ENCODE peak calls at places on chromosomes 16 and 17, in four cellular contexts. W is osteocyte; K is activated CD8-positive, alpha-beta T cell treated with anti-CD3 and anti-CD28 coated beads for 36 hours; J is BE2C. X is an unnamed sample.

GRCh38 chr17:30084773-30085172 is 31.8 kb upstream of the NSRP1 start:
- DNase-seq in J (no peak), K (no peak), W (no peak), X (no peak)

GRCh38 chr17:45270828-45271418 is 9.0 kb upstream of the SPATA32 start:
- DNase-seq in W (no peak), K (peak), J (peak), X (peak)

GRCh38 chr17:13740692-13741091 is 139.0 kb upstream of the HS3ST3A1 start:
- DNase-seq in W (no peak), J (no peak), K (no peak), X (no peak)

GRCh38 chr16:9703731-9704130 is 478.5 kb downstream of the GRIN2A start:
- DNase-seq in J (no peak), W (no peak), K (no peak), X (no peak)

GRCh38 chr17:63382826-63383225 is 63.3 kb downstream of the CYB561 start:
- DNase-seq in K (no peak), W (no peak), J (no peak), X (no peak)

GRCh38 chr17:42182927-42183734 is 2.1 kb downstream of the HCRT start:
- DNase-seq in J (no peak), K (no peak), W (no peak), X (no peak)

GRCh38 chr17:37576281-37576680 is 32.9 kb downstream of the SYNRG start:
- DNase-seq in W (no peak), K (no peak), J (no peak), X (no peak)

GRCh38 chr17:63042443-63042842 is 76.4 kb downstream of the TANC2 start:
- DNase-seq in K (no peak), J (no peak), W (no peak), X (no peak)

GRCh38 chr16:11835891-11836652 is 15.3 kb downstream of the RSL1D1 start:
- DNase-seq in W (no peak), K (no peak), J (no peak), X (no peak)

GRCh38 chr16:14024300-14024699 is 46.8 kb upstream of the MRTFB start:
- DNase-seq in J (no peak), W (no peak), K (no peak), X (no peak)

GRCh38 chr16:71214771-71215381 is 15.6 kb downstream of the HYDIN start:
- DNase-seq in J (no peak), W (no peak), K (no peak), X (no peak)

GRCh38 chr16:68835970-68836369 is 7.4 kb upstream of the TANGO6 start:
- DNase-seq in J (no peak), W (no peak), K (no peak), X (no peak)

GRCh38 chr16:10122546-10122945 is 59.7 kb downstream of the GRIN2A start:
- DNase-seq in W (no peak), J (no peak), K (no peak), X (no peak)

GRCh38 chr17:17959520-17960361 is 12.5 kb downstream of the TOM1L2 start:
- DNase-seq in K (peak), W (no peak), J (no peak), X (no peak)

DNA sequence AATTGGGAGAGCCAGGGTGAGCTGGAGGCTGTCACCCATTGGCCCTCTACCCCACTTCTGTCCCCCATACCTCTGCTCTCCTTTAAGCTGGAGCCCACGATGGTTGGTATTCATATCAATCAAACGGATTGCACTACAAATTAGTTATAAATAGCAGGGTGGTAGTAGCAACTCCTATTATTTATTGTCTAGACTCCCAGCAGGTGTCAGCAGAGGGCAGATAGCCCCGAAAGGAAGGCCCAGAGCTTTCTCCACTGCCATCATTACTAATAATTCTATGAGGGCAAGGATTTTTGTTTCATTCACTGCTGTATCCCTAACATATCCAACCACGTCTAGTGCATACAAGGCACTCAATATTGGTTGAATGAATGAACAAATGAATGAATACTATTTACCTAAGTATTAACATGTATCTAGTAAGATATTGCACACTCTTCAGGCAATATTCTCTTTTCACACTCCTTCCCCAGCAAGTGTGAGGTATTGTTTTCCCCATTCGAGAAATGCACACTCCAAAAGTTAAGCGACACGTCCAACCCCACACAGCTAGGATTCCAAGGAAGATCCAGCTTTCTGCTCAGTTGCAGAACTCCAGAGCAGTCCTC is 6.3 kb downstream of the C17orf50 start:
- DNase-seq in W (no peak), J (peak), K (peak), X (no peak)
- TF ChIP-seq CTCF in W (peak), J (peak), K (peak), X (no peak)

DNA sequence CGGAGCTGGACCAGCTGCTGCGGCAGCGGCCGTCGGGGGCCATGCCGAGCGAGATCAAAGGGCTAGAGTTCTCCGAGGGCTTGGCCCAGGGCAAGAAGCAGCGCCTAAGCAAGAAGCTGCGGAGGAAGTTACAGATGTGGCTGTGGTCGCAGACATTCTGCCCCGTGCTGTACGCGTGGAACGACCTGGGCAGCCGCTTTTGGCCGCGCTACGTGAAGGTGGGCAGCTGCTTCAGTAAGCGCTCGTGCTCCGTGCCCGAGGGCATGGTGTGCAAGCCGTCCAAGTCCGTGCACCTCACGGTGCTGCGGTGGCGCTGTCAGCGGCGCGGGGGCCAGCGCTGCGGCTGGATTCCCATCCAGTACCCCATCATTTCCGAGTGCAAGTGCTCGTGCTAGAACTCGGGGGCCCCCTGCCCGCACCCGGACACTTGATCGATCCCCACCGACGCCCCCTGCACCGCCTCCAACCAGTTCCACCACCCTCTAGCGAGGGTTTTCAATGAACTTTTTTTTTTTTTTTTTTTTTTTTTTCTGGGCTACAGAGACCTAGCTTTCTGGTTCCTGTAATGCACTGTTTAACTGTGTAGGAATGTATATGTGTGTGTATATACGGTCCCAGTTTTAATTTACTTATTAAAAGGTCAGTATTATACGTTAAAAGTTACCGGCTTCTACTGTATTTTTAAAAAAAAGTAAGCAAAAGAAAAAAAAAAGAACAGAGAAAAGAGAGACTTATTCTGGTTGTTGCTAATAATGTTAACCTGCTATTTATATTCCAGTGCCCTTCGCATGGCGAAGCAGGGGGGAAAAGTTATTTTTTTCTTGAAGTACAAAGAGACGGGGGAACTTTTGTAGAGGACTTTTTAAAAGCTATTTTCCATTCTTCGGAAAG is 1.3 kb downstream of the NOG start:
- DNase-seq in J (peak), K (peak), W (no peak), X (peak)
- TF ChIP-seq CTCF in J (no peak), K (no peak), W (no peak), X (no peak)

DNA sequence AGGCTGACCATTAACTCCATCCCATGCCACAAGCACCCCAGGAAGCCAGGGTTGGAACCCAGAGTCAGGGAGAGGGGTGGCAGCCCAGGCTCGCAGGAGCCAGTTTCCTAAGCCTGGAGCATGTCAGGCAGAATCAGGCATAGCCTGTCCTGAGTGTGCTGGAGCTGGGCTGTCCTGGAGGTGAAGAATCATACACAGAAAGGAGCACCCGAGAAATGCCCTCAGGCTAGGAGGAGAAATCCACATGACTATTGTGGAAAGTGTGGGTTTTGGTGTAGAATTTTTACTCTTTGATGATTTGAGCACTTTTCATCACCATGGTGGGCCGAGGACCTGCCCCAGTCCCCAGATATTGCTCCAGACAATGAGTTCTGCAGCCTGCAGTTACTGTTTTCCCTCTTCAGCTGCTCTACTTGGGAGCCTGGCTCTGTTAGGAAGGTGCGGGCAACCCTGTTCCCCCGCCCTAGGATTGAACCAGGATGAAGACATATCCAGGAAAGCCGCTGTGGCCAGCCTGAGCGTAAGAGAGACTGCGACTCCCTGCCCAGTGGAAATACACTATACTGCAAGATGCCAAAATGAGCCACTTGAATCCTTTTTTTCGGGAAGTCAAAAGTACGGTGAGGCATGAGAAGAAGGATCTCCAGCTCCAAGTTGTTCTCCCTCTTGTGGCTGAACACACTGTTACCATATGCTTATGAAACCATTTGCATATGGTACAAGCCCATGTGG is 29.0 kb upstream of the HEATR6 start:
- DNase-seq in J (no peak), W (no peak), K (no peak), X (no peak)
- TF ChIP-seq CTCF in J (peak), W (peak), K (no peak), X (no peak)

GRCh38 chr17:79991924-79992656 is 43.6 kb downstream of the TBC1D16 start:
- DNase-seq in K (peak), W (no peak), J (peak), X (no peak)
- TF ChIP-seq CTCF in K (no peak), W (peak), J (no peak), X (peak)

GRCh38 chr17:1058423-1059130 is 61.6 kb downstream of the TIMM22 start:
- DNase-seq in K (peak), J (peak), W (no peak), X (peak)
- TF ChIP-seq CTCF in K (peak), J (peak), W (peak), X (peak)

GRCh38 chr17:53150101-53150698 is 672.5 kb upstream of the KIF2B start:
- DNase-seq in K (no peak), J (peak), W (no peak), X (no peak)
- TF ChIP-seq CTCF in K (no peak), J (peak), W (peak), X (peak)

DNA sequence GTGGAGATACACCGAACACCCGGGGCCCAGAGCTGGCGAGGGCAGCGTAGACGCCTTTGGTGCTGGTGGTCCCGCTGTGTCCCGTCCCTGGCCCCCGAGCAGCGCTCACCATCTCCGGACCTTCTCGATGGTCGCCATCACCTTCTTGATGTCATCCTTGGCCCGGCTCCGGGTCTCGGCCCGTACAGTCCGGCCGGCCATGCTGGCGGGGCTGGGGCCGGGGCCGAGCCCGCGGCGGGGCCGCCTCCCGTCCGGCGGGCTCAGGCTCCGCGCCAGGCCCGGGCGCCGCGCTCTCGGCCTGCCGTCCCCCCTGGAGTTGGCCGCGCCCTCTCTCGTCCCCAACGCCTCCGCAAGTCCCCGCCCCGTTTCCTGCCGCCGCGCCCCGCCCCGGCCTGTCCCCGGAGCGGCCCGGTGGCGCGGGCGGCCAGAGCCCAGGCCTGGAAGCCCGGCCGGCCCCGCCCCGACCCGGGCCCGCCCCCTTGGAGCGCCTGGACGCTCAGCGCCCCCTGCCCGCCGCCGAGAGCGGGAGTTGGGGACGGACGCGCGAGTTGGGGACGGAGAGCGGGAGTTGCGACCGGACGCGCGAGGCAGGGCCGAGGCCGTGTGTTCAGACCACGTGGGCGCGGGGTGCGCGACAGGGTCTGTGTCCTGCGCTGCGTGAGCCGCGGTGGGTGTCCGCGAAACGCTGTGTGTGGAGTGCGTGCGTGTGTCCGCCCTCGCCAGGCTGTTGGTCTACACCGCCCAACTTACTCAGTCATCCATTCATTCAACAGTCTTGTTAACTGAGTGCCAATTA is at the start of gene BCL7C:
- DNase-seq in W (peak), J (peak), K (peak), X (peak)
- TF ChIP-seq CTCF in W (peak), J (peak), K (no peak), X (no peak)

DNA sequence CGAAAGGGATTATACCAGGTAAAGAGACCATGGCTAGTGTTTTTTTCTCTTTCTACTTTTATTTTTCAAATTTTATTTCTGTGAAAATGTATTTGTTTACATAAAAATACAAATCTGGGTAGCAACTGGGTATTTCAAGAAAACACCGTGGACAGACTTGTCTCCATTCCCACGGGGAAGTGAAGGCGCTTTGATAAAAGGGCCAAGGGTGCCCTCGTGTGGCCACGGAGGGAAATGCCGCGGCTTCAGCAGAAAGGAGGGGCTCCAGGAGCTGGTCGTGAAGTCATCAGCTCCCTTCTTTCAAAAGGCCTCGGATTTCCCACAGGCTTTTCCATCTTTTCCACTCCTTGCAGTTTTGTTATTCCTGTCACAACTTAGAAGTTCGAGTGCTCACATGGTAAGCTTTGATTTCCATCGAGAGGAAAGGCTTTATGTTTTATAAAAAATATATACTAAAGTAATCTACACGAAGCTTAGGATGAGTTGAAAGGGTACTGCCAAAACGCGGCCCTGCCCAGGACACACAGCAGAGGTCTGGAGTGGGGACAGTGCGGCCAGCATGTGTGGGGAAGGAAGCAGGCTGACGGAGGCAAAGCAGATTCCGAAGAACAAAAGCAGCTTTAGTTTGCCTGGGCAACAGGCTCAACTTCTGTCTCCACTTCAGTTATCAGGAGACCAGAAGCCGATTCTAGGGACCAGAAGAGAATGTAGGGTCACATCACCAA is 15.3 kb upstream of the MNT start:
- DNase-seq in W (peak), J (peak), K (peak), X (peak)
- TF ChIP-seq CTCF in W (peak), J (peak), K (peak), X (peak)

GRCh38 chr16:2467301-2468141 is 3.6 kb upstream of the NTN3 start:
- DNase-seq in W (no peak), J (peak), K (peak), X (peak)
- TF ChIP-seq CTCF in W (peak), J (no peak), K (peak), X (no peak)

GRCh38 chr17:8696456-8696855 is 48.2 kb downstream of the CCDC42 start:
- DNase-seq in K (no peak), W (no peak), J (no peak), X (no peak)
- TF ChIP-seq CTCF in K (no peak), W (no peak), J (no peak), X (no peak)

X was measured in glutamatergic neuron.